ENCODE peak calls at places on chromosomes 12 and 14, in four cellular contexts. N is upper lobe of left lung, R is MM.1S, Q is right lobe of liver. E is an unnamed sample.

GRCh38 chr12:106892075-106892474 is 63.6 kb upstream of the TMEM263 start:
- DNase-seq in Q (no peak), R (peak; percentile 16), N (no peak), E (no peak)

GRCh38 chr12:86254399-86255107 is 1.6 kb downstream of the MGAT4C start:
- DNase-seq in Q (no peak), N (no peak), R (no peak), E (no peak)

GRCh38 chr12:111942557-111942956 is 70.4 kb downstream of the TMEM116 start:
- DNase-seq in Q (no peak), N (no peak), R (no peak), E (no peak)

GRCh38 chr12:115394498-115395220 is 710.7 kb upstream of the TBX3 start:
- DNase-seq in Q (no peak), R (no peak), N (no peak), E (no peak)

GRCh38 chr12:111202237-111202592 is 166.7 kb downstream of the PHETA1 start:
- DNase-seq in N (no peak), R (no peak), Q (no peak), E (no peak)

GRCh38 chr12:2739832-2740641 is 54.7 kb upstream of the FKBP4 start:
- DNase-seq in R (no peak), N (no peak), Q (no peak), E (no peak)

GRCh38 chr14:59481407-59482119 is 2.6 kb downstream of the L3HYPDH start:
- DNase-seq in Q (no peak), R (no peak), N (no peak), E (no peak)

GRCh38 chr14:44453433-44454171 is 53.5 kb downstream of the FSCB start:
- DNase-seq in R (peak; percentile 37), N (no peak), Q (no peak), E (no peak)

GRCh38 chr12:41032386-41032785 is 155.7 kb upstream of the PDZRN4 start:
- DNase-seq in Q (no peak), N (no peak), R (no peak), E (no peak)

GRCh38 chr12:115710104-115710564 is 567.4 kb downstream of the MED13L start:
- DNase-seq in R (no peak), Q (no peak), N (no peak), E (no peak)

GRCh38 chr12:83173250-83173649 is 486.5 kb downstream of the TMTC2 start:
- DNase-seq in N (no peak), R (no peak), Q (no peak), E (no peak)

GRCh38 chr12:65098364-65098763 is 22.7 kb downstream of the WIF1 start:
- DNase-seq in N (peak; percentile 22), R (no peak), Q (no peak), E (no peak)

GRCh38 chr14:85960781-85961180 is 430.8 kb downstream of the FLRT2 start:
- DNase-seq in Q (no peak), N (no peak), R (no peak), E (no peak)

GRCh38 chr14:51367600-51367931 is 127.5 kb downstream of the TMX1 start:
- DNase-seq in R (no peak), N (no peak), Q (no peak), E (no peak)

GRCh38 chr14:34693228-34693939 is 21.0 kb downstream of the CFL2 start:
- DNase-seq in Q (peak; percentile 67), R (no peak), N (peak; percentile 57), E (peak; percentile 47)

GRCh38 chr14:77140343-77140936 is 1.2 kb downstream of the ZDHHC22 start:
- DNase-seq in N (no peak), R (no peak), Q (no peak), E (no peak)

GRCh38 chr14:90416649-90417237 is 19.9 kb downstream of the CALM1 start:
- DNase-seq in Q (no peak), N (no peak), R (no peak), E (no peak)

GRCh38 chr14:92848941-92849340 is 54.8 kb downstream of the GOLGA5 start:
- DNase-seq in N (no peak), Q (no peak), R (no peak), E (peak; percentile 39)

GRCh38 chr12:101298426-101298825 is 18.5 kb downstream of the UTP20 start:
- DNase-seq in Q (no peak), R (no peak), N (no peak), E (no peak)

GRCh38 chr14:103686831-103687485 is 28.3 kb downstream of the XRCC3 start:
- DNase-seq in R (no peak), Q (no peak), N (no peak), E (no peak)

GRCh38 chr14:53979747-53980642 is 23.4 kb upstream of the BMP4 start:
- DNase-seq in Q (peak; percentile 72), N (no peak), R (no peak), E (no peak)

GRCh38 chr12:107109726-107110518 is 16.6 kb upstream of the CRY1 start:
- DNase-seq in R (no peak), N (no peak), Q (no peak), E (no peak)

GRCh38 chr12:93186131-93186530 is 191.6 kb upstream of the NUDT4 start:
- DNase-seq in Q (no peak), N (no peak), R (no peak), E (no peak)

GRCh38 chr12:12717586-12718381 is 616 bp downstream of the CDKN1B start:
- DNase-seq in Q (peak; percentile 68), N (peak; percentile 48), R (peak; percentile 38), E (peak; percentile 59)

GRCh38 chr14:54301349-54301748 is 95.5 kb upstream of the CDKN3 start:
- DNase-seq in R (no peak), Q (no peak), N (no peak), E (no peak)

GRCh38 chr14:105275267-105275946 is 25.4 kb downstream of the BRF1 start:
- DNase-seq in R (no peak), Q (no peak), N (no peak), E (no peak)

GRCh38 chr12:14188761-14189160 is 176.7 kb upstream of the ATF7IP start:
- DNase-seq in R (no peak), N (no peak), Q (no peak), E (no peak)

GRCh38 chr12:119398190-119398589 is 63.7 kb downstream of the CCDC60 start:
- DNase-seq in R (no peak), N (no peak), Q (no peak), E (peak; percentile 54)

GRCh38 chr14:22383515-22384166 is 205.4 kb downstream of the DAD1 start:
- DNase-seq in N (peak; percentile 65), Q (no peak), R (no peak), E (no peak)

GRCh38 chr14:89576132-89576923 is 159.3 kb upstream of the FOXN3 start:
- DNase-seq in Q (no peak), N (peak; percentile 30), R (no peak), E (no peak)

GRCh38 chr12:116244001-116244400 is 33.5 kb downstream of the MED13L start:
- DNase-seq in Q (no peak), N (peak; percentile 51), R (no peak), E (no peak)

GRCh38 chr14:35879141-35879648 is 53.1 kb downstream of the BRMS1L start:
- DNase-seq in Q (no peak), R (no peak), N (no peak), E (no peak)

GRCh38 chr14:93720981-93721483 is 67.3 kb downstream of the PRIMA1 start:
- DNase-seq in N (no peak), Q (no peak), R (no peak), E (no peak)

GRCh38 chr12:65074932-65075331 is 46.2 kb downstream of the WIF1 start:
- DNase-seq in N (no peak), R (peak; percentile 73), Q (no peak), E (no peak)

GRCh38 chr12:5165296-5165970 is 121.8 kb downstream of the KCNA5 start:
- DNase-seq in Q (no peak), R (no peak), N (no peak), E (no peak)

GRCh38 chr12:105978276-105978675 is 160.5 kb downstream of the NUAK1 start:
- DNase-seq in Q (no peak), N (no peak), R (no peak), E (no peak)

GRCh38 chr14:69716483-69717187 is 50.3 kb upstream of the SRSF5 start:
- DNase-seq in N (peak; percentile 62), R (peak; percentile 34), Q (no peak), E (no peak)

GRCh38 chr12:80216890-80217559 is 117.7 kb downstream of the OTOGL start:
- DNase-seq in N (no peak), R (peak; percentile 92), Q (no peak), E (no peak)
- H3K27ac ChIP-seq in N (no peak overlapping the region), R (peak overlapping the region; percentile 89), Q (no peak overlapping the region), E (no peak overlapping the region)

GRCh38 chr14:26380616-26381015 is 217.2 kb downstream of the NOVA1 start:
- DNase-seq in N (no peak), R (no peak), Q (no peak), E (no peak)

GRCh38 chr14:26381405-26381804 is 216.4 kb downstream of the NOVA1 start:
- DNase-seq in N (no peak), R (no peak), Q (no peak), E (no peak)

GRCh38 chr14:26385302-26385701 is 212.5 kb downstream of the NOVA1 start:
- DNase-seq in R (no peak), Q (no peak), N (no peak), E (no peak)

GRCh38 chr14:26379951-26380350 is 217.9 kb downstream of the NOVA1 start:
- DNase-seq in R (no peak), Q (no peak), N (no peak), E (no peak)

DNA sequence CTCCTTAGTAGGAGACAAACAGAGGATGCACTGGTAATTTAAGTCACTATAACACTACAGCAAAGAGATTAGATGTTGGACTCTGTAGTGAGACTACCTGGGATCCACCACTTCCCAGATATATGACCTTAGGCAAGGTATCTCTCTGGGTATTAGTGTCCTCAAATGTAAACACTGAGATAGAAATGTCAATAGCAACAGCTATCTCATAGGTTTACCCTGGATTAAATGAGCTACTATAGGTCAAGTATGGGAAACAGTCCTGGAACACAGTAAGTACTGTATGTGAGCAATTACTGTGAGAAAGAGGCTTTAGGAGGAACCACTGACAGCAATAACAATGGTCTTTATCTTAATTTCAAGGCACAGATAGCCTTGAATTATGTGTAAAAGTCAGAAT is 214.5 kb downstream of the NOVA1 start:
- DNase-seq in N (no peak), Q (no peak), R (no peak), E (no peak)
- H3K9me3 ChIP-seq in N (no peaks in the 10 kb centered on the region), Q (no peaks in the 10 kb centered on the region), R (no peaks in the 10 kb centered on the region), E (no peaks in the 10 kb centered on the region)

DNA sequence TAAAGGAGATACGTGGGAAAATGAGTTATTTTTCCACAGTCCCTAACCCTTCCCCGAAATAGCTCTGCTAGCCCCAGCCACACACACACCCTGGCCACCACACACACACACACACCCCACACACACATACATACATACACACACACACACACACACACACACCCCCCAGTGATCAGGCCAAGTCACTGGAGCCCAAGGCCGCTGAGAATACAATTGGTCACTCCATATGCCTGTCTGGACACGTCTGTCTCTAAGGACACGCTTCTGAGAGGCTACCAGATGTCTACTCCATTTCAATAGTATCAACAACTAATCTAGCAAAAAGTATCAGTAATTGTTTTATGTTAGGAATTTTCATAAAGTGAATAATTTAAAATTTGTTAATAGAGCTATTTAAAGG is 13.0 kb upstream of the DIABLO start:
- DNase-seq in R (no peak), Q (no peak), N (no peak), E (no peak)
- H3K36me3 ChIP-seq in R (no peaks in the 10 kb centered on the region), Q (peaks cover 5% of the 10 kb centered on the region), N (peaks cover 52% of the 10 kb centered on the region), E (no peaks in the 10 kb centered on the region)

GRCh38 chr14:21262410-21262809 is 6.8 kb downstream of the HNRNPC start:
- DNase-seq in N (no peak), Q (no peak), R (no peak), E (no peak)
- H3K27ac ChIP-seq in N (no peak overlapping the region), Q (no peak overlapping the region), R (no peak overlapping the region), E (no peak overlapping the region)